ENCODE peak calls at places on chromosomes 3 and 15, in six cellular contexts. One of them, this sample, is unnamed.

GRCh38 chr15:29471306-29471705 is 201.7 kb upstream of the NSMCE3 start:
- DNase-seq in K562: no peak
- DNase-seq in HepG2: no peak
- DNase-seq in SK-N-SH: no peak
- DNase-seq in GM12878: no peak
- DNase-seq in HCT116: no peak
- DNase-seq in this sample: no peak

GRCh38 chr3:51539291-51539891 is 872 bp downstream of the RAD54L2 start:
- DNase-seq in K562: peak; percentile 51
- DNase-seq in HepG2: no peak
- DNase-seq in SK-N-SH: peak; percentile 51
- DNase-seq in GM12878: no peak
- DNase-seq in HCT116: no peak
- DNase-seq in this sample: peak; percentile 21

GRCh38 chr15:40234783-40235182 is 4.1 kb upstream of the PAK6 start:
- DNase-seq in K562: no peak
- DNase-seq in HepG2: no peak
- DNase-seq in SK-N-SH: no peak
- DNase-seq in GM12878: no peak
- DNase-seq in HCT116: no peak
- DNase-seq in this sample: no peak

GRCh38 chr3:27345493-27345892 is 23.7 kb downstream of the NEK10 start:
- DNase-seq in K562: no peak
- DNase-seq in HepG2: no peak
- DNase-seq in SK-N-SH: no peak
- DNase-seq in GM12878: no peak
- DNase-seq in HCT116: no peak
- DNase-seq in this sample: peak; percentile 85

GRCh38 chr3:52685285-52685704 is 418 bp downstream of the PBRM1 start:
- DNase-seq in K562: no peak
- DNase-seq in HepG2: peak; percentile 78
- DNase-seq in SK-N-SH: peak; percentile 97
- DNase-seq in GM12878: no peak
- DNase-seq in HCT116: peak; percentile 35
- DNase-seq in this sample: peak; percentile 82

GRCh38 chr3:141368062-141368924 is at the start of gene ZBTB38:
- DNase-seq in K562: peak; percentile 91
- DNase-seq in HepG2: peak; percentile 97
- DNase-seq in SK-N-SH: peak; percentile 16
- DNase-seq in GM12878: no peak
- DNase-seq in HCT116: peak; percentile 95
- DNase-seq in this sample: peak; percentile 95

GRCh38 chr15:31223478-31224350 is 102.9 kb upstream of the KLF13 start:
- DNase-seq in K562: no peak
- DNase-seq in HepG2: no peak
- DNase-seq in SK-N-SH: no peak
- DNase-seq in GM12878: no peak
- DNase-seq in HCT116: no peak
- DNase-seq in this sample: no peak

GRCh38 chr15:61828860-61829513 is 231.3 kb downstream of the VPS13C start:
- DNase-seq in K562: no peak
- DNase-seq in HepG2: no peak
- DNase-seq in SK-N-SH: no peak
- DNase-seq in GM12878: no peak
- DNase-seq in HCT116: no peak
- DNase-seq in this sample: no peak

GRCh38 chr3:113018461-113019181 is 27.8 kb downstream of the GTPBP8 start:
- DNase-seq in K562: no peak
- DNase-seq in HepG2: no peak
- DNase-seq in SK-N-SH: peak; percentile 6
- DNase-seq in GM12878: no peak
- DNase-seq in HCT116: no peak
- DNase-seq in this sample: no peak

GRCh38 chr15:58551764-58552504 is 120.1 kb downstream of the LIPC start:
- DNase-seq in K562: peak; percentile 43
- DNase-seq in HepG2: peak; percentile 94
- DNase-seq in SK-N-SH: no peak
- DNase-seq in GM12878: no peak
- DNase-seq in HCT116: no peak
- DNase-seq in this sample: no peak

GRCh38 chr15:40465939-40466338 is 4.8 kb upstream of the CHST14 start:
- DNase-seq in K562: no peak
- DNase-seq in HepG2: no peak
- DNase-seq in SK-N-SH: no peak
- DNase-seq in GM12878: no peak
- DNase-seq in HCT116: no peak
- DNase-seq in this sample: no peak

DNA sequence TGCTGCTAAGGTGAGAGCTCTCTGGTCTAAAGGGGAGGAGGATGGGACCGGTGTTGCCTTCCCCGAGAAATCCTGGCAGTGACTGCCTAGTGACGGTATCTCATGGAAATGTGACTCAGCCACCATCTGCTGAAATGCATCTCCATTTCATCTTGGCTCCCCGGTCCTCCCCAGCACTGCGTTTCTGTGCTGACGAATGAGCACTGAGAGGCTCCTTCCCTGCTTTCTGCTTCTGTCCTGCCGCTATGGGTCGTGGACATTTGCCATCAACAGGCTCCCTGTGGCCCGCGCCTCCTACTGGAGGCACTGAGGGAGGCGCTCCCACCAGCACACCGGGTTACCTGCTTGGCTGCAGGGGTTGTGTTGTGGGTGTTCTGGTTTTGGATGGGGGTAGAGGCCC is 13.5 kb upstream of the SEC13 start:
- DNase-seq in K562: peak; percentile 76
- DNase-seq in HepG2: no peak
- DNase-seq in SK-N-SH: no peak
- DNase-seq in GM12878: no peak
- DNase-seq in HCT116: no peak
- DNase-seq in this sample: no peak
- TF ChIP-seq JUND in K562: no peak
- TF ChIP-seq JUND in HepG2: no peak
- TF ChIP-seq JUND in SK-N-SH: no peak
- TF ChIP-seq JUND in GM12878: no peak
- TF ChIP-seq JUND in HCT116: no peak
- TF ChIP-seq JUND in this sample: no peak

GRCh38 chr3:158097571-158098553 is 8.4 kb downstream of the SHOX2 start:
- DNase-seq in K562: no peak
- DNase-seq in HepG2: peak; percentile 76
- DNase-seq in SK-N-SH: no peak
- DNase-seq in GM12878: peak; percentile 54
- DNase-seq in HCT116: no peak
- DNase-seq in this sample: peak; percentile 100
- TF ChIP-seq JUND in K562: no peak
- TF ChIP-seq JUND in HepG2: peak; percentile 61
- TF ChIP-seq JUND in SK-N-SH: no peak
- TF ChIP-seq JUND in GM12878: no peak
- TF ChIP-seq JUND in HCT116: no peak
- TF ChIP-seq JUND in this sample: no peak

GRCh38 chr3:188834349-188834748 is 337.4 kb upstream of the TPRG1 start:
- DNase-seq in K562: no peak
- DNase-seq in HepG2: no peak
- DNase-seq in SK-N-SH: no peak
- DNase-seq in GM12878: no peak
- DNase-seq in HCT116: peak; percentile 4
- DNase-seq in this sample: no peak

GRCh38 chr3:188830955-188831354 is 340.8 kb upstream of the TPRG1 start:
- DNase-seq in K562: no peak
- DNase-seq in HepG2: no peak
- DNase-seq in SK-N-SH: peak; percentile 8
- DNase-seq in GM12878: no peak
- DNase-seq in HCT116: no peak
- DNase-seq in this sample: peak; percentile 26

GRCh38 chr3:188832961-188833615 is 338.7 kb upstream of the TPRG1 start:
- DNase-seq in K562: no peak
- DNase-seq in HepG2: no peak
- DNase-seq in SK-N-SH: no peak
- DNase-seq in GM12878: no peak
- DNase-seq in HCT116: no peak
- DNase-seq in this sample: no peak

GRCh38 chr3:188829577-188829976 is 342.2 kb upstream of the TPRG1 start:
- DNase-seq in K562: no peak
- DNase-seq in HepG2: no peak
- DNase-seq in SK-N-SH: no peak
- DNase-seq in GM12878: no peak
- DNase-seq in HCT116: no peak
- DNase-seq in this sample: no peak

DNA sequence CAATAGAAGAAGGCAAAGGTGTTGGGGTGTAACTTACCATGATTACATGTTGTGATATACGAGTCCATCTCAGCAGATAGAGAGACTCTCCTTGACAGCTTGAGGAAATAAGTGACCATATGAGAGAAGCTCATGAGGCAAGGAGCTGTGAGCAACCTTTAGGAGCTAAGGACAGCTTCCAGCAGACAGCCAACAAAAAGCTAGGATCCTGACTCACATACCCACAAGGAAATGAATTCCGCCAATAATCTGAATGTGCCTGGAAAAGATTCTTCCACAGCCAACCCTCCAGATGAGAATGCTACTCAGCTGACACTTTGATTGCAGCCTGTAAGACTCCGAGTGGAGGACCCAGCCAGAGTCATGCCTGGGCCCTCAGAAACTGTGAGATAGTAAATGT is 339.6 kb upstream of the TPRG1 start:
- DNase-seq in K562: no peak
- DNase-seq in HepG2: no peak
- DNase-seq in SK-N-SH: no peak
- DNase-seq in GM12878: no peak
- DNase-seq in HCT116: no peak
- DNase-seq in this sample: no peak
- TF ChIP-seq JUND in K562: no peak
- TF ChIP-seq JUND in HepG2: no peak
- TF ChIP-seq JUND in SK-N-SH: no peak
- TF ChIP-seq JUND in GM12878: no peak
- TF ChIP-seq JUND in HCT116: no peak
- TF ChIP-seq JUND in this sample: no peak

DNA sequence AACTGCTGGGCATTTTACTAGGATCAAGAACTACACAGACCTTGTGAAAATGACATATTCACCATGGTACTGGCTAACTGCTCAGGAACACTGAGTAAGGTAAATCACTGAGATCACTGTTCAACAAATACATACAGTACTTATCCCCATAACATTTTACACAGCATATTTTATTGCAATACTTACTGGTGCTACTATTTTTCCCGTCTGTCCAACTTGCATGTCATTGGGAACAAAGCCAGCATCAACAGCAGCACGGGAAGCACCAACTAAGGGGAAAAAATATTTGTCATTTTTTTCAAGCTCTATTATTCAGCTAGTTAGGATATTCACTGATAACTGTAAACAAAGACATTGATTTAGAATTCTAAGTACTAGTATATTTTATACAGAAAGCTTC is 37.0 kb downstream of the ETFA start:
- DNase-seq in K562: no peak
- DNase-seq in HepG2: no peak
- DNase-seq in SK-N-SH: no peak
- DNase-seq in GM12878: no peak
- DNase-seq in HCT116: no peak
- DNase-seq in this sample: no peak
- TF ChIP-seq JUND in K562: no peak
- TF ChIP-seq JUND in HepG2: no peak
- TF ChIP-seq JUND in SK-N-SH: no peak
- TF ChIP-seq JUND in GM12878: no peak
- TF ChIP-seq JUND in HCT116: no peak
- TF ChIP-seq JUND in this sample: no peak

GRCh38 chr3:69787436-69788168 is 48.3 kb downstream of the MITF start:
- DNase-seq in K562: no peak
- DNase-seq in HepG2: no peak
- DNase-seq in SK-N-SH: no peak
- DNase-seq in GM12878: no peak
- DNase-seq in HCT116: no peak
- DNase-seq in this sample: no peak

GRCh38 chr3:69791111-69791510 is 51.8 kb downstream of the MITF start:
- DNase-seq in K562: no peak
- DNase-seq in HepG2: no peak
- DNase-seq in SK-N-SH: no peak
- DNase-seq in GM12878: no peak
- DNase-seq in HCT116: no peak
- DNase-seq in this sample: no peak

GRCh38 chr3:69786854-69787253 is 47.6 kb downstream of the MITF start:
- DNase-seq in K562: no peak
- DNase-seq in HepG2: no peak
- DNase-seq in SK-N-SH: no peak
- DNase-seq in GM12878: no peak
- DNase-seq in HCT116: no peak
- DNase-seq in this sample: no peak

DNA sequence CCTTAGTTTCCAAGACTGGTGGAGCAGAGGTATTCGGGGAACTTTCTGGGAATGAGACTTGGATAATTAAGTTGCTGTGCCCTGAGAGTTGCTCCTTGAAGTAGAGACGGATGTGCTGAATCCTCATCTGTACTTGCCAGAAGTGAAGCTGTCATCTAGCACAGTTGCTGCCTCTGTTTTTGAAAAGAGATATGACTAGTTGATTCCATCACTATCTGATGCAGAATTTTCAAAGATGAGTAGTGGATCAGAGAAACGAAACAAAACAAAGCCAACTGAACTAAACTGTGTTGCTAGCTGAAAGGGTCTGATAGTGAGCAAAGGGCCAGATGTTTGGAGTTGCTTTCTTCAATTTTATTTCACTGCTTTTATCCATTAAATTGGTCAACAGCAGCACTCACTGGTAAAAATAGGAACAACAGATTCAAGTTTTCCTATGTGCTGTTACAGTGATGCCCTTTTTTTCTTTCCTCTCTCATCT is 52.7 kb downstream of the MITF start:
- DNase-seq in K562: peak; percentile 40
- DNase-seq in HepG2: no peak
- DNase-seq in SK-N-SH: peak; percentile 28
- DNase-seq in GM12878: no peak
- DNase-seq in HCT116: no peak
- DNase-seq in this sample: no peak
- TF ChIP-seq JUND in K562: peak; percentile 85
- TF ChIP-seq JUND in HepG2: no peak
- TF ChIP-seq JUND in SK-N-SH: no peak
- TF ChIP-seq JUND in GM12878: no peak
- TF ChIP-seq JUND in HCT116: no peak
- TF ChIP-seq JUND in this sample: no peak

DNA sequence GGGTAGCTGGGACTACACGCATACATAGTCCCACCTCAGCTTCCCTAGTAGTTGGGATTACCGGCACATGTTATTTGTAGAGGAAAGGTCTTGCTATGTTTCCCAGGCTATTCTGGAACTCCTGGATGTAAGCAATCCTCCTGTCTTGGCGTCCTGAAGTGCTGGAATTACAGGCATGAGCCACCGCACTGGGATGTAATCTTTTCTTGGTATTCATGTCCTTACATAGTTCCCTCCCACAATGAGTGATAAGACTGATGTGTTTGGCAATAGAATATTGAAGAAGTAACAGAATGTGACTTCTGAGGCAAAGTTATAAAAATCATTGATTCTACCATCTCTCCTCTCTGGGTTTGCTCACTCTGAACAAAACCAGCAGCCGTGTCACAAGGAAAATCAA is 22.7 kb upstream of the ALCAM start:
- DNase-seq in K562: no peak
- DNase-seq in HepG2: no peak
- DNase-seq in SK-N-SH: no peak
- DNase-seq in GM12878: no peak
- DNase-seq in HCT116: no peak
- DNase-seq in this sample: no peak
- TF ChIP-seq JUND in K562: no peak
- TF ChIP-seq JUND in HepG2: no peak
- TF ChIP-seq JUND in SK-N-SH: no peak
- TF ChIP-seq JUND in GM12878: no peak
- TF ChIP-seq JUND in HCT116: no peak
- TF ChIP-seq JUND in this sample: no peak

GRCh38 chr15:99433757-99434211 is 132.0 kb upstream of the MEF2A start:
- DNase-seq in K562: no peak
- DNase-seq in HepG2: no peak
- DNase-seq in SK-N-SH: no peak
- DNase-seq in GM12878: no peak
- DNase-seq in HCT116: no peak
- DNase-seq in this sample: no peak
- TF ChIP-seq JUND in K562: no peak
- TF ChIP-seq JUND in HepG2: no peak
- TF ChIP-seq JUND in SK-N-SH: no peak
- TF ChIP-seq JUND in GM12878: no peak
- TF ChIP-seq JUND in HCT116: no peak
- TF ChIP-seq JUND in this sample: no peak